ENCODE peak calls at places on chromosomes 1 and 21, in seven cellular contexts. I is HepG2, E is HCT116, W is H1, V is IMR-90, R is A549, B is GM12878. C is an unnamed sample.

GRCh38 chr1:70896224-70896623 is 151.4 kb downstream of the PTGER3 start:
- DNase-seq in I (no peak), E (no peak), W (no peak), V (no peak), R (no peak), B (no peak), C (no peak)

GRCh38 chr1:2611034-2611501 is 21.7 kb downstream of the MMEL1 start:
- DNase-seq in I (no peak), E (peak), W (peak), V (no peak), R (no peak), B (no peak), C (peak)

GRCh38 chr1:165303415-165303814 is 53.1 kb downstream of the LMX1A start:
- DNase-seq in I (no peak), E (no peak), W (no peak), V (no peak), R (no peak), B (no peak), C (peak)

GRCh38 chr1:222926566-222926965 is 111.7 kb downstream of the DISP1 start:
- DNase-seq in I (no peak), E (no peak), W (no peak), V (peak), R (no peak), B (no peak), C (no peak)

GRCh38 chr1:215600867-215601266 is 33.8 kb downstream of the KCTD3 start:
- DNase-seq in I (no peak), E (no peak), W (no peak), V (no peak), R (no peak), B (no peak), C (no peak)

GRCh38 chr1:209432443-209432825 is 151.1 kb upstream of the CAMK1G start:
- DNase-seq in I (no peak), E (no peak), W (no peak), V (no peak), R (no peak), B (no peak), C (no peak)

GRCh38 chr1:25036117-25036546 is 106.1 kb upstream of the RUNX3 start:
- DNase-seq in I (no peak), E (no peak), W (no peak), V (no peak), R (no peak), B (no peak), C (no peak)

GRCh38 chr21:44350773-44351481 is 2.5 kb upstream of the TRPM2 start:
- DNase-seq in I (no peak), E (no peak), W (no peak), V (no peak), R (no peak), B (no peak), C (no peak)

GRCh38 chr1:27418326-27418761 is 25.9 kb downstream of the GPR3 start:
- DNase-seq in I (no peak), E (no peak), W (no peak), V (peak), R (peak), B (no peak), C (no peak)

GRCh38 chr1:195188821-195189220 is 1419.4 kb downstream of the KCNT2 start:
- DNase-seq in I (no peak), E (no peak), W (no peak), V (peak), R (no peak), B (no peak), C (no peak)

GRCh38 chr1:22704440-22705067 is 6.1 kb upstream of the EPHB2 start:
- DNase-seq in I (peak), E (peak), W (peak), V (peak), R (peak), B (no peak), C (peak)

GRCh38 chr1:5847013-5847654 is 145.1 kb downstream of the NPHP4 start:
- DNase-seq in I (no peak), E (no peak), W (peak), V (peak), R (no peak), B (no peak), C (peak)

GRCh38 chr1:116910379-116911165 is 856 bp downstream of the PTGFRN start:
- DNase-seq in I (peak), E (no peak), W (no peak), V (no peak), R (no peak), B (no peak), C (peak)

GRCh38 chr1:109210058-109210457 is 3.7 kb upstream of the SARS1 start:
- DNase-seq in I (no peak), E (no peak), W (no peak), V (no peak), R (no peak), B (no peak), C (no peak)

GRCh38 chr1:29736582-29737188 is 500.4 kb downstream of the PTPRU start:
- DNase-seq in I (peak), E (no peak), W (no peak), V (peak), R (peak), B (no peak), C (peak)

GRCh38 chr1:5423109-5423508 is 569.1 kb downstream of the NPHP4 start:
- DNase-seq in I (no peak), E (no peak), W (no peak), V (no peak), R (no peak), B (no peak), C (no peak)

GRCh38 chr1:44932151-44932550 is 54.2 kb downstream of the EIF2B3 start:
- DNase-seq in I (no peak), E (no peak), W (no peak), V (no peak), R (no peak), B (no peak), C (no peak)

GRCh38 chr1:235304549-235305451 is 23.2 kb downstream of the ARID4B start:
- DNase-seq in I (no peak), E (no peak), W (no peak), V (peak), R (no peak), B (no peak), C (no peak)

GRCh38 chr1:210437781-210438180 is 109.1 kb downstream of the HHAT start:
- DNase-seq in I (no peak), E (no peak), W (no peak), V (peak), R (no peak), B (no peak), C (no peak)

GRCh38 chr1:210222288-210223006 is 10.1 kb upstream of the SERTAD4 start:
- DNase-seq in I (no peak), E (no peak), W (no peak), V (no peak), R (peak), B (no peak), C (no peak)

GRCh38 chr1:211635602-211636205 is 39.7 kb downstream of the NEK2 start:
- DNase-seq in I (no peak), E (no peak), W (no peak), V (peak), R (no peak), B (no peak), C (no peak)

GRCh38 chr1:240562111-240562590 is 49.8 kb downstream of the GREM2 start:
- DNase-seq in I (no peak), E (no peak), W (no peak), V (peak), R (no peak), B (no peak), C (no peak)

GRCh38 chr1:195979646-195980045 is 628.6 kb downstream of the KCNT2 start:
- DNase-seq in I (no peak), E (no peak), W (no peak), V (no peak), R (no peak), B (no peak), C (no peak)

GRCh38 chr1:216221260-216221700 is 202.0 kb downstream of the USH2A start:
- DNase-seq in I (peak), E (peak), W (peak), V (peak), R (peak), B (peak), C (no peak)

GRCh38 chr1:107262472-107263286 is 121.8 kb downstream of the NTNG1 start:
- DNase-seq in I (peak), E (no peak), W (no peak), V (no peak), R (no peak), B (no peak), C (no peak)

GRCh38 chr1:85504417-85504816 is 39.5 kb upstream of the DDAH1 start:
- DNase-seq in I (no peak), E (no peak), W (no peak), V (peak), R (no peak), B (no peak), C (no peak)

GRCh38 chr1:70057500-70057899 is 147.9 kb downstream of the LRRC40 start:
- DNase-seq in I (no peak), E (no peak), W (no peak), V (no peak), R (no peak), B (no peak), C (no peak)

GRCh38 chr1:161229896-161230295 is 4.0 kb downstream of the TOMM40L start:
- DNase-seq in I (no peak), E (no peak), W (no peak), V (no peak), R (no peak), B (no peak), C (no peak)

GRCh38 chr1:177983824-177984528 is 14.1 kb upstream of the SEC16B start:
- DNase-seq in I (peak), E (no peak), W (peak), V (peak), R (peak), B (no peak), C (no peak)

GRCh38 chr1:64000021-64000420 is 203.4 kb upstream of the UBE2U start:
- DNase-seq in I (no peak), E (no peak), W (no peak), V (peak), R (peak), B (no peak), C (no peak)

GRCh38 chr21:45542242-45542666 is at the start of gene SLC19A1:
- DNase-seq in I (no peak), E (no peak), W (no peak), V (peak), R (peak), B (no peak), C (peak)

GRCh38 chr1:154999651-155000474 is 2.7 kb upstream of the ZBTB7B start:
- DNase-seq in I (peak), E (no peak), W (no peak), V (no peak), R (peak), B (no peak), C (peak)

GRCh38 chr1:43547538-43548072 is 16.9 kb downstream of the PTPRF start:
- DNase-seq in I (no peak), E (no peak), W (no peak), V (no peak), R (no peak), B (no peak), C (no peak)

GRCh38 chr1:25030674-25031589 is 100.9 kb upstream of the RUNX3 start:
- DNase-seq in I (no peak), E (no peak), W (no peak), V (peak), R (no peak), B (peak), C (no peak)

DNA sequence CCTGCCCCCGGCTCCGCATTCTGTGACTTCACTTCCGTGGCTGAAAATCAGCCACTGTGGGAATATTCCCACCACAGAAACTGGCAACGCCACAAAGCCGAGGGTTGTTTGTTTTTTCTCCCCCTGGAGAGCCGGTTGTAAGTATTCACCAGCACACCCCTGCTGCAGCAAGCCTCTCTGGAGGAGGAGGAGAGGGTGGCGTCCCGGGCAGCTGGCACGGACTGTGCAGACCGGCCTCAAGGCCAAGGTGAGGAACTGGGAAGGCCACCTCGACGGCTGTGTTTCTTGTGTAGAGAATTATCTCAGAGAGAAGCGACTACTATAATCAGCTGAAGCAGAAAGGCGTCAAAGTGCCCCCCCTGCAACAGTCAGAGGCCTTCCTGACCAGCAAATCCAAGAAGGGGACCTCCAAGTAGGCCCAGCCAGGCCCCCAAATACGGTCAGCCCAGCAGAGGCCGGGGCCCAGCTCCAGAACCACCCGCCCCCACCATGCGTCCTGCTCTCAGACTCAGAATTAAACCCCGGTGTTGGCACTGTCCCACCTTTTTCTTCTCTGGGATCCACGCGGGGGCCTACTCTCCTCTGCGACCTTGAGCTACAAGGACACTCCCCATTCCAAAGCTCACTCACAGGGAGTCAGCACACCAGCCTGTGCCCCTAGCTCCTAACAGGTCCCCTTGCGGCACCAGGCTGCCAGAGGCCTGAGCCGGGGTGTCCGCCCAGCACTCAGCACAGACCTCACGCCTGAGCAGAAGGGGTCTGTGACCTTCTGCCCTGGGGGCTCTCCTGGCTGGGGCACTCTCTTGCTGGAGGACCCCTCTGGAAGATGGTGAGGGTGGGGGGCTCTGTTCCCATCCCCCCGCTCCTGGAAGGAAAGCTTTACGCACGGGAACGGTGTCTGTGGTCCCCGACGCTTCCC is 1.2 kb upstream of the SMIM1 start:
- DNase-seq in I (peak), E (no peak), W (no peak), V (no peak), R (no peak), B (no peak), C (peak)
- TF ChIP-seq RAD21 in I (peak), E (no peak), W (no peak), V (no peak), R (no peak), B (no peak), C (no peak)

GRCh38 chr1:202592141-202592540 is 118.1 kb downstream of the SYT2 start:
- DNase-seq in I (no peak), E (no peak), W (no peak), V (no peak), R (no peak), B (no peak), C (no peak)
- TF ChIP-seq RAD21 in I (no peak), E (no peak), W (no peak), V (no peak), R (no peak), B (no peak), C (no peak)

DNA sequence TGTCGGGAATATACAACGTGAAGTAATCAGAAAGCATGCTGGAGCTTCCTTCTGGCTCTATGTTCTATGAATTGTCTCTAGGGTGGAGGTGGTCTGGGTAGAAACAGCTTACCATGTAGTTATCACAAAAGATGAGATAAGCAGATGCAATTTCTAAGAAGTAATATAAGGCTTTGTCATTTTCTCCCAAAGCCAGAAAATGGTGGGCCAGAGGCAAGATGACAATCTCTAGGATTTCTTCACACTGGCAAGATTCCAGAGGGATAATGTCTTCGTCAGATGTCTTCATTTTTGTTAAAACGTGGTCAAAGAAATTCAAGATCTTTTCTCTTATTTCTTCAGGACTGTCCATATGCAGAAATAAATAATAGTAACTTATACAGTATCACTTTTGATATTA is 77.7 kb downstream of the ADCY10 start:
- DNase-seq in I (no peak), E (no peak), W (no peak), V (no peak), R (no peak), B (no peak), C (no peak)
- TF ChIP-seq RAD21 in I (no peak), E (no peak), W (no peak), V (no peak), R (no peak), B (no peak), C (no peak)

GRCh38 chr1:17662296-17662695 is 92.8 kb upstream of the ACTL8 start:
- DNase-seq in I (no peak), E (no peak), W (no peak), V (no peak), R (no peak), B (no peak), C (no peak)

GRCh38 chr1:17663646-17664045 is 91.5 kb upstream of the ACTL8 start:
- DNase-seq in I (no peak), E (no peak), W (no peak), V (no peak), R (no peak), B (no peak), C (no peak)

GRCh38 chr1:17662786-17663185 is 92.3 kb upstream of the ACTL8 start:
- DNase-seq in I (no peak), E (no peak), W (no peak), V (no peak), R (no peak), B (no peak), C (no peak)

GRCh38 chr1:17664322-17664721 is 90.8 kb upstream of the ACTL8 start:
- DNase-seq in I (no peak), E (no peak), W (no peak), V (no peak), R (no peak), B (no peak), C (peak)

DNA sequence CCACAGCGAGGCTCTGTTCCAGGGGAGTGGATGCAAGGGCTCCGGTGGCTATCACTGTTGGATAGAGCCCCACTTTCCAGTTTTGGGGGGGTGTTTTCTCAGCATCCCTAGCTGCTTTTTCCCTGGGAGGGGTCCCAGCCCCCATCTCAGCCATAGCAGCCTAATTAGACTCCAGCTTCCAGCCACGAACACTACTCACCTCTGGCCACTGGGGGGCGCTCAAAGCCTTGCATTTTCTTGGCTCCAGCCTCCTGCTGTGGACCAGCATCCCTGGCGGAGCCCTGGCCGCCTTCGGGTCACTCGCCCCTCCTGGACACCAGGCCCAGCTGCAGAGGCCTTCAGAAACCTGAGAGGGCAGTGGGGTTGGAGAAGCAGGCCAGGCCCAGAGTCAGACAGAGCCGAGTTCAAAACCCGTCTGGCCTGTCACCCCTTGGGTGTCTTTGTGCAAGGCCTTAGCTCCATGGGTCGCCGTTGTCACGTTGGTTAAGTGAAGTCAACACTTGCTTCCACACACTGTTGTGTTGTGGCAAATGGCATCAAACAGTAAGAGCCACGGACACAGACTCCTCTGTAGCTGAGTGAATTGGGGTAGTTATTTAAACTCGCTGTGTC is 93.5 kb upstream of the ACTL8 start:
- DNase-seq in I (peak), E (peak), W (peak), V (peak), R (peak), B (no peak), C (peak)
- TF ChIP-seq RAD21 in I (peak), E (peak), W (peak), V (peak), R (peak), B (peak), C (peak)